ENCODE peak calls at places on chromosomes 5 and 9, in nine cellular contexts. B, O, W, C, L, I, G, H and V are unnamed samples.

GRCh38 chr5:170491479-170491878 is 12.3 kb upstream of the KCNIP1 start:
- DNase-seq in B (no peak), O (peak), W (no peak), C (no peak), L (no peak), I (no peak), G (no peak), H (no peak), V (no peak)

GRCh38 chr5:159899067-159900049 is 16.9 kb upstream of the ADRA1B start:
- DNase-seq in B (no peak), O (no peak), W (no peak), C (no peak), L (no peak), I (no peak), G (no peak), H (no peak), V (no peak)

GRCh38 chr5:163460562-163461176 is at the start of gene HMMR:
- DNase-seq in B (no peak), O (no peak), W (no peak), C (peak), L (no peak), I (no peak), G (no peak), H (no peak), V (no peak)

GRCh38 chr9:112072721-112073553 is 102.2 kb downstream of the SUSD1 start:
- DNase-seq in B (no peak), O (no peak), W (no peak), C (no peak), L (no peak), I (no peak), G (no peak), H (no peak), V (no peak)

GRCh38 chr9:6632516-6633328 is 12.8 kb downstream of the GLDC start:
- DNase-seq in B (no peak), O (no peak), W (no peak), C (no peak), L (no peak), I (no peak), G (no peak), H (peak), V (no peak)

GRCh38 chr9:98326402-98327248 is 71.2 kb upstream of the TBC1D2 start:
- DNase-seq in B (no peak), O (no peak), W (no peak), C (no peak), L (no peak), I (no peak), G (no peak), H (peak), V (no peak)

GRCh38 chr5:157999696-158000095 is 140.8 kb upstream of the CLINT1 start:
- DNase-seq in B (no peak), O (no peak), W (no peak), C (no peak), L (no peak), I (no peak), G (no peak), H (no peak), V (no peak)

GRCh38 chr5:9869616-9870288 is 239.6 kb upstream of the TAS2R1 start:
- DNase-seq in B (no peak), O (peak), W (no peak), C (no peak), L (no peak), I (no peak), G (no peak), H (no peak), V (no peak)

GRCh38 chr5:181223729-181224389 is 778 bp downstream of the TRIM41 start:
- DNase-seq in B (no peak), O (no peak), W (no peak), C (no peak), L (no peak), I (no peak), G (peak), H (no peak), V (no peak)

GRCh38 chr9:16625831-16626230 is 244.6 kb downstream of the BNC2 start:
- DNase-seq in B (no peak), O (no peak), W (no peak), C (no peak), L (no peak), I (no peak), G (no peak), H (no peak), V (no peak)